ENCODE peak calls at places on chromosomes 11 and 22, in four cellular contexts. One of them, this sample, is unnamed.

GRCh38 chr11:117914398-117914761 is 14.8 kb downstream of the TMPRSS13 start:
- DNase-seq in H7: no peak
- DNase-seq in stimulated activated CD4-positive, alpha-beta T cell treated with anti-CD3 and anti-CD28 coated beads, Interleukin-12 subunit alpha, Interleukin-12 subunit beta, amount 100 ng/mL, for 24 hours: no peak
- DNase-seq in Right ventricle myocardium inferior: no peak
- DNase-seq in this sample: no peak

GRCh38 chr11:71444811-71445210 is 3.4 kb downstream of the DHCR7 start:
- DNase-seq in H7: no peak
- DNase-seq in stimulated activated CD4-positive, alpha-beta T cell treated with anti-CD3 and anti-CD28 coated beads, Interleukin-12 subunit alpha, Interleukin-12 subunit beta, amount 100 ng/mL, for 24 hours: no peak
- DNase-seq in Right ventricle myocardium inferior: no peak
- DNase-seq in this sample: no peak

GRCh38 chr22:25814685-25815084 is 72.7 kb downstream of the MYO18B start:
- DNase-seq in H7: no peak
- DNase-seq in stimulated activated CD4-positive, alpha-beta T cell treated with anti-CD3 and anti-CD28 coated beads, Interleukin-12 subunit alpha, Interleukin-12 subunit beta, amount 100 ng/mL, for 24 hours: no peak
- DNase-seq in Right ventricle myocardium inferior: no peak
- DNase-seq in this sample: no peak

GRCh38 chr22:35544810-35545209 is 4.2 kb downstream of the RASD2 start:
- DNase-seq in H7: no peak
- DNase-seq in stimulated activated CD4-positive, alpha-beta T cell treated with anti-CD3 and anti-CD28 coated beads, Interleukin-12 subunit alpha, Interleukin-12 subunit beta, amount 100 ng/mL, for 24 hours: no peak
- DNase-seq in Right ventricle myocardium inferior: no peak
- DNase-seq in this sample: no peak

GRCh38 chr11:15278129-15278528 is 163.4 kb downstream of the INSC start:
- DNase-seq in H7: no peak
- DNase-seq in stimulated activated CD4-positive, alpha-beta T cell treated with anti-CD3 and anti-CD28 coated beads, Interleukin-12 subunit alpha, Interleukin-12 subunit beta, amount 100 ng/mL, for 24 hours: no peak
- DNase-seq in Right ventricle myocardium inferior: no peak
- DNase-seq in this sample: peak; percentile 22

GRCh38 chr22:19092725-19093124 is 29.5 kb downstream of the DGCR2 start:
- DNase-seq in H7: no peak
- DNase-seq in stimulated activated CD4-positive, alpha-beta T cell treated with anti-CD3 and anti-CD28 coated beads, Interleukin-12 subunit alpha, Interleukin-12 subunit beta, amount 100 ng/mL, for 24 hours: no peak
- DNase-seq in Right ventricle myocardium inferior: no peak
- DNase-seq in this sample: no peak

GRCh38 chr11:2423157-2424025 is 20.9 kb downstream of the TRPM5 start:
- DNase-seq in H7: no peak
- DNase-seq in stimulated activated CD4-positive, alpha-beta T cell treated with anti-CD3 and anti-CD28 coated beads, Interleukin-12 subunit alpha, Interleukin-12 subunit beta, amount 100 ng/mL, for 24 hours: no peak
- DNase-seq in Right ventricle myocardium inferior: peak; percentile 66
- DNase-seq in this sample: no peak

GRCh38 chr11:75233688-75234295 is 6.8 kb upstream of the TPBGL start:
- DNase-seq in H7: peak; percentile 80
- DNase-seq in stimulated activated CD4-positive, alpha-beta T cell treated with anti-CD3 and anti-CD28 coated beads, Interleukin-12 subunit alpha, Interleukin-12 subunit beta, amount 100 ng/mL, for 24 hours: no peak
- DNase-seq in Right ventricle myocardium inferior: no peak
- DNase-seq in this sample: peak; percentile 75

GRCh38 chr11:92409956-92410355 is 185.3 kb downstream of the FAT3 start:
- DNase-seq in H7: no peak
- DNase-seq in stimulated activated CD4-positive, alpha-beta T cell treated with anti-CD3 and anti-CD28 coated beads, Interleukin-12 subunit alpha, Interleukin-12 subunit beta, amount 100 ng/mL, for 24 hours: no peak
- DNase-seq in Right ventricle myocardium inferior: no peak
- DNase-seq in this sample: no peak

GRCh38 chr11:84899134-84899533 is 728.0 kb downstream of the DLG2 start:
- DNase-seq in H7: no peak
- DNase-seq in stimulated activated CD4-positive, alpha-beta T cell treated with anti-CD3 and anti-CD28 coated beads, Interleukin-12 subunit alpha, Interleukin-12 subunit beta, amount 100 ng/mL, for 24 hours: no peak
- DNase-seq in Right ventricle myocardium inferior: no peak
- DNase-seq in this sample: no peak

GRCh38 chr11:70367071-70367470 is 31.3 kb upstream of the CTTN start:
- DNase-seq in H7: no peak
- DNase-seq in stimulated activated CD4-positive, alpha-beta T cell treated with anti-CD3 and anti-CD28 coated beads, Interleukin-12 subunit alpha, Interleukin-12 subunit beta, amount 100 ng/mL, for 24 hours: no peak
- DNase-seq in Right ventricle myocardium inferior: no peak
- DNase-seq in this sample: no peak

GRCh38 chr22:45248832-45249561 is 8.3 kb upstream of the KIAA0930 start:
- DNase-seq in H7: no peak
- DNase-seq in stimulated activated CD4-positive, alpha-beta T cell treated with anti-CD3 and anti-CD28 coated beads, Interleukin-12 subunit alpha, Interleukin-12 subunit beta, amount 100 ng/mL, for 24 hours: no peak
- DNase-seq in Right ventricle myocardium inferior: no peak
- DNase-seq in this sample: no peak

GRCh38 chr11:6610591-6610990 is 1.4 kb downstream of the TAF10 start:
- DNase-seq in H7: no peak
- DNase-seq in stimulated activated CD4-positive, alpha-beta T cell treated with anti-CD3 and anti-CD28 coated beads, Interleukin-12 subunit alpha, Interleukin-12 subunit beta, amount 100 ng/mL, for 24 hours: no peak
- DNase-seq in Right ventricle myocardium inferior: peak; percentile 51
- DNase-seq in this sample: no peak

GRCh38 chr11:131898872-131899400 is 528.5 kb downstream of the NTM start:
- DNase-seq in H7: no peak
- DNase-seq in stimulated activated CD4-positive, alpha-beta T cell treated with anti-CD3 and anti-CD28 coated beads, Interleukin-12 subunit alpha, Interleukin-12 subunit beta, amount 100 ng/mL, for 24 hours: no peak
- DNase-seq in Right ventricle myocardium inferior: no peak
- DNase-seq in this sample: no peak

GRCh38 chr22:49948958-49949913 is 11.3 kb upstream of the PIM3 start:
- DNase-seq in H7: no peak
- DNase-seq in stimulated activated CD4-positive, alpha-beta T cell treated with anti-CD3 and anti-CD28 coated beads, Interleukin-12 subunit alpha, Interleukin-12 subunit beta, amount 100 ng/mL, for 24 hours: no peak
- DNase-seq in Right ventricle myocardium inferior: peak; percentile 65
- DNase-seq in this sample: no peak

GRCh38 chr11:16226245-16226644 is 130.1 kb downstream of the SOX6 start:
- DNase-seq in H7: no peak
- DNase-seq in stimulated activated CD4-positive, alpha-beta T cell treated with anti-CD3 and anti-CD28 coated beads, Interleukin-12 subunit alpha, Interleukin-12 subunit beta, amount 100 ng/mL, for 24 hours: no peak
- DNase-seq in Right ventricle myocardium inferior: peak; percentile 55
- DNase-seq in this sample: peak; percentile 7

GRCh38 chr11:113261709-113262475 is 52.5 kb upstream of the TTC12 start:
- DNase-seq in H7: no peak
- DNase-seq in stimulated activated CD4-positive, alpha-beta T cell treated with anti-CD3 and anti-CD28 coated beads, Interleukin-12 subunit alpha, Interleukin-12 subunit beta, amount 100 ng/mL, for 24 hours: no peak
- DNase-seq in Right ventricle myocardium inferior: no peak
- DNase-seq in this sample: no peak

GRCh38 chr11:12573707-12574106 is 100.5 kb upstream of the TEAD1 start:
- DNase-seq in H7: no peak
- DNase-seq in stimulated activated CD4-positive, alpha-beta T cell treated with anti-CD3 and anti-CD28 coated beads, Interleukin-12 subunit alpha, Interleukin-12 subunit beta, amount 100 ng/mL, for 24 hours: no peak
- DNase-seq in Right ventricle myocardium inferior: no peak
- DNase-seq in this sample: no peak

GRCh38 chr22:32619614-32620426 is 145.2 kb downstream of the FBXO7 start:
- DNase-seq in H7: no peak
- DNase-seq in stimulated activated CD4-positive, alpha-beta T cell treated with anti-CD3 and anti-CD28 coated beads, Interleukin-12 subunit alpha, Interleukin-12 subunit beta, amount 100 ng/mL, for 24 hours: no peak
- DNase-seq in Right ventricle myocardium inferior: no peak
- DNase-seq in this sample: peak; percentile 88

GRCh38 chr22:33018232-33018864 is 39.8 kb downstream of the SYN3 start:
- DNase-seq in H7: peak; percentile 86
- DNase-seq in stimulated activated CD4-positive, alpha-beta T cell treated with anti-CD3 and anti-CD28 coated beads, Interleukin-12 subunit alpha, Interleukin-12 subunit beta, amount 100 ng/mL, for 24 hours: peak; percentile 40
- DNase-seq in Right ventricle myocardium inferior: no peak
- DNase-seq in this sample: peak; percentile 50

GRCh38 chr22:49321477-49322055 is 506.1 kb downstream of the BRD1 start:
- DNase-seq in H7: no peak
- DNase-seq in stimulated activated CD4-positive, alpha-beta T cell treated with anti-CD3 and anti-CD28 coated beads, Interleukin-12 subunit alpha, Interleukin-12 subunit beta, amount 100 ng/mL, for 24 hours: no peak
- DNase-seq in Right ventricle myocardium inferior: peak; percentile 60
- DNase-seq in this sample: no peak

GRCh38 chr11:121892131-121892681 is 223.8 kb downstream of the BLID start:
- DNase-seq in H7: no peak
- DNase-seq in stimulated activated CD4-positive, alpha-beta T cell treated with anti-CD3 and anti-CD28 coated beads, Interleukin-12 subunit alpha, Interleukin-12 subunit beta, amount 100 ng/mL, for 24 hours: no peak
- DNase-seq in Right ventricle myocardium inferior: no peak
- DNase-seq in this sample: peak; percentile 86

GRCh38 chr11:5197538-5197937 is 2.9 kb downstream of the OR51V1 start:
- DNase-seq in H7: no peak
- DNase-seq in stimulated activated CD4-positive, alpha-beta T cell treated with anti-CD3 and anti-CD28 coated beads, Interleukin-12 subunit alpha, Interleukin-12 subunit beta, amount 100 ng/mL, for 24 hours: no peak
- DNase-seq in Right ventricle myocardium inferior: no peak
- DNase-seq in this sample: peak; percentile 22

GRCh38 chr11:107770546-107770945 is 58.7 kb upstream of the SLN start:
- DNase-seq in H7: no peak
- DNase-seq in stimulated activated CD4-positive, alpha-beta T cell treated with anti-CD3 and anti-CD28 coated beads, Interleukin-12 subunit alpha, Interleukin-12 subunit beta, amount 100 ng/mL, for 24 hours: no peak
- DNase-seq in Right ventricle myocardium inferior: no peak
- DNase-seq in this sample: peak; percentile 27

GRCh38 chr11:67374571-67375276 is 1.3 kb upstream of the CLCF1 start:
- DNase-seq in H7: peak; percentile 80
- DNase-seq in stimulated activated CD4-positive, alpha-beta T cell treated with anti-CD3 and anti-CD28 coated beads, Interleukin-12 subunit alpha, Interleukin-12 subunit beta, amount 100 ng/mL, for 24 hours: no peak
- DNase-seq in Right ventricle myocardium inferior: no peak
- DNase-seq in this sample: no peak

GRCh38 chr22:33652596-33652995 is 267.7 kb downstream of the LARGE1 start:
- DNase-seq in H7: no peak
- DNase-seq in stimulated activated CD4-positive, alpha-beta T cell treated with anti-CD3 and anti-CD28 coated beads, Interleukin-12 subunit alpha, Interleukin-12 subunit beta, amount 100 ng/mL, for 24 hours: no peak
- DNase-seq in Right ventricle myocardium inferior: no peak
- DNase-seq in this sample: no peak

GRCh38 chr11:57248780-57249383 is 11.8 kb upstream of the APLNR start:
- DNase-seq in H7: peak; percentile 81
- DNase-seq in stimulated activated CD4-positive, alpha-beta T cell treated with anti-CD3 and anti-CD28 coated beads, Interleukin-12 subunit alpha, Interleukin-12 subunit beta, amount 100 ng/mL, for 24 hours: peak; percentile 15
- DNase-seq in Right ventricle myocardium inferior: peak; percentile 74
- DNase-seq in this sample: peak; percentile 67

GRCh38 chr22:21707677-21708076 is 27.9 kb downstream of the YPEL1 start:
- DNase-seq in H7: no peak
- DNase-seq in stimulated activated CD4-positive, alpha-beta T cell treated with anti-CD3 and anti-CD28 coated beads, Interleukin-12 subunit alpha, Interleukin-12 subunit beta, amount 100 ng/mL, for 24 hours: no peak
- DNase-seq in Right ventricle myocardium inferior: no peak
- DNase-seq in this sample: no peak

GRCh38 chr11:119228535-119229302 is 22.6 kb downstream of the CBL start:
- DNase-seq in H7: no peak
- DNase-seq in stimulated activated CD4-positive, alpha-beta T cell treated with anti-CD3 and anti-CD28 coated beads, Interleukin-12 subunit alpha, Interleukin-12 subunit beta, amount 100 ng/mL, for 24 hours: no peak
- DNase-seq in Right ventricle myocardium inferior: no peak
- DNase-seq in this sample: no peak

GRCh38 chr11:78295991-78296930 is 107.5 kb downstream of the USP35 start:
- DNase-seq in H7: no peak
- DNase-seq in stimulated activated CD4-positive, alpha-beta T cell treated with anti-CD3 and anti-CD28 coated beads, Interleukin-12 subunit alpha, Interleukin-12 subunit beta, amount 100 ng/mL, for 24 hours: no peak
- DNase-seq in Right ventricle myocardium inferior: no peak
- DNase-seq in this sample: no peak

GRCh38 chr22:39718206-39718605 is 147.7 kb downstream of the CACNA1I start:
- DNase-seq in H7: peak; percentile 16
- DNase-seq in stimulated activated CD4-positive, alpha-beta T cell treated with anti-CD3 and anti-CD28 coated beads, Interleukin-12 subunit alpha, Interleukin-12 subunit beta, amount 100 ng/mL, for 24 hours: no peak
- DNase-seq in Right ventricle myocardium inferior: peak; percentile 48
- DNase-seq in this sample: no peak

GRCh38 chr11:6817668-6818067 is 18.2 kb upstream of the OR6A2 start:
- DNase-seq in H7: peak; percentile 73
- DNase-seq in stimulated activated CD4-positive, alpha-beta T cell treated with anti-CD3 and anti-CD28 coated beads, Interleukin-12 subunit alpha, Interleukin-12 subunit beta, amount 100 ng/mL, for 24 hours: no peak
- DNase-seq in Right ventricle myocardium inferior: no peak
- DNase-seq in this sample: peak; percentile 25

GRCh38 chr22:50192056-50192824 is 6.5 kb downstream of the TRABD start:
- DNase-seq in H7: no peak
- DNase-seq in stimulated activated CD4-positive, alpha-beta T cell treated with anti-CD3 and anti-CD28 coated beads, Interleukin-12 subunit alpha, Interleukin-12 subunit beta, amount 100 ng/mL, for 24 hours: no peak
- DNase-seq in Right ventricle myocardium inferior: no peak
- DNase-seq in this sample: peak; percentile 54

GRCh38 chr11:75301602-75302345 is 49.7 kb downstream of the ARRB1 start:
- DNase-seq in H7: no peak
- DNase-seq in stimulated activated CD4-positive, alpha-beta T cell treated with anti-CD3 and anti-CD28 coated beads, Interleukin-12 subunit alpha, Interleukin-12 subunit beta, amount 100 ng/mL, for 24 hours: no peak
- DNase-seq in Right ventricle myocardium inferior: no peak
- DNase-seq in this sample: no peak

GRCh38 chr11:6622261-6623171 is 3.3 kb upstream of the TPP1 start:
- DNase-seq in H7: peak; percentile 60
- DNase-seq in stimulated activated CD4-positive, alpha-beta T cell treated with anti-CD3 and anti-CD28 coated beads, Interleukin-12 subunit alpha, Interleukin-12 subunit beta, amount 100 ng/mL, for 24 hours: no peak
- DNase-seq in Right ventricle myocardium inferior: no peak
- DNase-seq in this sample: peak; percentile 23

GRCh38 chr11:117410238-117410637 is 82.6 kb downstream of the CEP164 start:
- DNase-seq in H7: no peak
- DNase-seq in stimulated activated CD4-positive, alpha-beta T cell treated with anti-CD3 and anti-CD28 coated beads, Interleukin-12 subunit alpha, Interleukin-12 subunit beta, amount 100 ng/mL, for 24 hours: no peak
- DNase-seq in Right ventricle myocardium inferior: no peak
- DNase-seq in this sample: no peak

GRCh38 chr11:86874314-86875056 is 74.1 kb downstream of the PRSS23 start:
- DNase-seq in H7: no peak
- DNase-seq in stimulated activated CD4-positive, alpha-beta T cell treated with anti-CD3 and anti-CD28 coated beads, Interleukin-12 subunit alpha, Interleukin-12 subunit beta, amount 100 ng/mL, for 24 hours: no peak
- DNase-seq in Right ventricle myocardium inferior: no peak
- DNase-seq in this sample: no peak

GRCh38 chr22:46054091-46054877 is 77.3 kb upstream of the WNT7B start:
- DNase-seq in H7: peak; percentile 76
- DNase-seq in stimulated activated CD4-positive, alpha-beta T cell treated with anti-CD3 and anti-CD28 coated beads, Interleukin-12 subunit alpha, Interleukin-12 subunit beta, amount 100 ng/mL, for 24 hours: no peak
- DNase-seq in Right ventricle myocardium inferior: peak; percentile 91
- DNase-seq in this sample: peak; percentile 76

GRCh38 chr11:60528934-60529333 is 13.7 kb downstream of the MS4A13 start:
- DNase-seq in H7: no peak
- DNase-seq in stimulated activated CD4-positive, alpha-beta T cell treated with anti-CD3 and anti-CD28 coated beads, Interleukin-12 subunit alpha, Interleukin-12 subunit beta, amount 100 ng/mL, for 24 hours: no peak
- DNase-seq in Right ventricle myocardium inferior: no peak
- DNase-seq in this sample: no peak

This sample was measured in foreskin fibroblast.